ENCODE peak calls at places on chromosome 18, in seven cellular contexts. A is fibroblast of the aortic adventitia; C is IMR-90; T is CD8-positive, alpha-beta T cell; K is cardiac muscle cell; Q is natural killer cell; S is GM13977. V is an unnamed sample.

GRCh38 chr18:5424903-5425302 is 118.9 kb downstream of the EPB41L3 start:
- DNase-seq in A (peak), C (peak), T (no peak), K (peak), Q (no peak), S (peak), V (no peak)

GRCh38 chr18:44079602-44080001 is 601.1 kb upstream of the SETBP1 start:
- DNase-seq in A (peak), C (peak), T (no peak), K (no peak), Q (no peak), S (no peak), V (no peak)

GRCh38 chr18:50008306-50008705 is 186.6 kb downstream of the MYO5B start:
- DNase-seq in A (no peak), C (no peak), T (no peak), K (no peak), Q (no peak), S (no peak), V (no peak)

GRCh38 chr18:73235491-73235890 is 367.7 kb upstream of the NETO1 start:
- DNase-seq in A (peak), C (peak), T (no peak), K (peak), Q (no peak), S (peak), V (no peak)

GRCh38 chr18:74040459-74041332 is 106.9 kb downstream of the FBXO15 start:
- DNase-seq in A (no peak), C (peak), T (peak), K (peak), Q (no peak), S (peak), V (no peak)

GRCh38 chr18:33231474-33232317 is 208.8 kb downstream of the CCDC178 start:
- DNase-seq in A (peak), C (peak), T (no peak), K (peak), Q (no peak), S (peak), V (peak)

GRCh38 chr18:54112356-54112755 is 112.1 kb downstream of the MBD2 start:
- DNase-seq in A (peak), C (no peak), T (no peak), K (no peak), Q (no peak), S (no peak), V (no peak)

GRCh38 chr18:77906103-77906502 is 656.5 kb downstream of the GALR1 start:
- DNase-seq in A (no peak), C (no peak), T (no peak), K (no peak), Q (no peak), S (no peak), V (no peak)

GRCh38 chr18:58256316-58257080 is 212.5 kb downstream of the NEDD4L start:
- DNase-seq in A (no peak), C (no peak), T (no peak), K (no peak), Q (no peak), S (no peak), V (no peak)

GRCh38 chr18:72283148-72283925 is 260.8 kb downstream of the CBLN2 start:
- DNase-seq in A (no peak), C (no peak), T (no peak), K (no peak), Q (no peak), S (no peak), V (no peak)

GRCh38 chr18:39297225-39297624 is 1731.6 kb upstream of the CELF4 start:
- DNase-seq in A (no peak), C (no peak), T (no peak), K (no peak), Q (no peak), S (no peak), V (no peak)

GRCh38 chr18:34342960-34343359 is 118.2 kb upstream of the NOL4 start:
- DNase-seq in A (peak), C (peak), T (no peak), K (no peak), Q (no peak), S (no peak), V (no peak)

GRCh38 chr18:44229693-44230108 is 451.0 kb upstream of the SETBP1 start:
- DNase-seq in A (peak), C (peak), T (no peak), K (peak), Q (no peak), S (no peak), V (no peak)

GRCh38 chr18:8431036-8431435 is 178.2 kb upstream of the RAB12 start:
- DNase-seq in A (no peak), C (no peak), T (no peak), K (no peak), Q (no peak), S (no peak), V (no peak)

GRCh38 chr18:37721544-37722302 is 156.1 kb upstream of the CELF4 start:
- DNase-seq in A (no peak), C (no peak), T (no peak), K (no peak), Q (no peak), S (no peak), V (no peak)

GRCh38 chr18:32200766-32201165 is 10.9 kb downstream of the MEP1B start:
- DNase-seq in A (no peak), C (no peak), T (no peak), K (no peak), Q (no peak), S (no peak), V (no peak)

GRCh38 chr18:60987963-60988362 is 345.3 kb upstream of the CDH20 start:
- DNase-seq in A (peak), C (peak), T (no peak), K (no peak), Q (no peak), S (no peak), V (no peak)

GRCh38 chr18:75221397-75221796 is 10.8 kb downstream of the TSHZ1 start:
- DNase-seq in A (no peak), C (peak), T (no peak), K (no peak), Q (no peak), S (no peak), V (no peak)

GRCh38 chr18:43533371-43533770 is 256.1 kb upstream of the SYT4 start:
- DNase-seq in A (no peak), C (no peak), T (no peak), K (no peak), Q (no peak), S (no peak), V (no peak)

GRCh38 chr18:75405341-75405740 is 22.2 kb downstream of the SMIM21 start:
- DNase-seq in A (peak), C (peak), T (no peak), K (no peak), Q (no peak), S (no peak), V (no peak)

GRCh38 chr18:7725473-7725872 is 158.4 kb downstream of the PTPRM start:
- DNase-seq in A (no peak), C (no peak), T (no peak), K (no peak), Q (no peak), S (no peak), V (no peak)

DNA sequence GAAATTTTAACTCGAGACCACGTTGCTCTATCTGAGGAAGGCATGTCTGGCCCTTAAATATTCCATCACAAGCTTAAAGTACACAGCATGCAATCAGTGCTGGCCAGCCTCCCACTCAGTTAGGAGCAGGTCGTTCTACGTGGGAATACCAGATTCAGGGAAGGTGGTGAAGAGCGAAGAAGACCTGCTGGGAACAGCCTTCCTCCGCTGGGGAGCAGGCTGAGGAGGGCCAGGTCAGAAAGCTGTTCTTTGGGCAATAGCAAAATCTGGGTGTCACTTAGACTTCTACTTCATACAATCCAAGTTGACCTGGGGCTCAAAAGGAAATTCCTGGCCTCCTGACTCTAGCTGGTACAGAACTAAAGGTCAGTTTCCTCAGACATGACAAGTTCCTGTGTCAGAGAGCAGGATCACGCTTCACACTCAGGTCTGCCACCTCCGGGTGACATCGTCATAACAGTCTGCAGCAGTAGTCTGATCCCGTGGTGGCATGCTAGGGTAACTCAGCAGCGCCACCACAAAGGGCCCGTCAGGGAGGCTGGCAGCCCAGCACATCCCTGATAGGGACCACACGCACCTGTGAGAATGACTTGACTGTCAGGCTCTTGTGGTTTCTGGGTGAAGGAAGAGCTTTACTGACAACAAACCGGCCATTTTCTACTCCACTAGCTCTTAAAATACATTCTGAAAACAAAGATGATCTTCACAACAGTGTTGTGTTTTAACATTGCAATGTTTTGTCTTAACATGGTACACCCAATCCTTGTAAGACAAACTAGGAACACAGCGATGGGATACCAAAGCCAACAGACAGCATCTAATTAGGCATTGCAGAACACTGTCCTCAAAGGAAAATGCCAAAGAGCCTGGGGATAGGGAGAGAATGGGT is 35.2 kb upstream of the NAPG start:
- DNase-seq in A (no peak), C (no peak), T (peak), K (peak), Q (no peak), S (peak), V (no peak)
- TF ChIP-seq CTCF in A (no peak), C (no peak), T (peak), K (no peak), Q (no peak), S (peak), V (no peak)

GRCh38 chr18:66280470-66280869 is 323.4 kb downstream of the CDH19 start:
- DNase-seq in A (no peak), C (no peak), T (no peak), K (no peak), Q (no peak), S (no peak), V (no peak)
- TF ChIP-seq CTCF in A (no peak), C (no peak), T (no peak), K (no peak), Q (no peak), S (no peak), V (no peak)

DNA sequence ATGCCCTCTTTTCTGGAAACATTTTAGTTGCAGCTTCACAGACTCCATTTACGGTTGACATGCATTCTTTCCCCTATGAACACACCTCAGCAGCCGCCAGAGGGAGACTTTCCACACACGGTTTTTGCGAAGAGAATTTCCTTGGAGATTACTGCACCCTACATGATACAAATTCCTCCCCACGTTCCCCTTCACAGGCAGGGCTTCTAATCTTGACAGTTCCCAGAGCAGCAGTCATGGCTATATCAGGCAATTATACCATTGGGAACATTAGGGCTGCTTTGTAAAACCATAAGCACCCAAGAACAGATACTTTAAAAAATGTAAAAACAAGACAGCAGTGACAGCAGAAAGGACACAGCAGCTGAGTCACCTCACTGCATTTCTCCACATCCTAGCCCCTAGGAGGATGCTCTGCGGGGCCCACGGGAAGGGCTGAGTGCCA is 253.8 kb downstream of the TGIF1 start:
- DNase-seq in A (peak), C (peak), T (no peak), K (peak), Q (no peak), S (peak), V (no peak)
- TF ChIP-seq CTCF in A (peak), C (peak), T (no peak), K (peak), Q (no peak), S (peak), V (peak)

GRCh38 chr18:23950644-23951043 is 63.9 kb upstream of the TTC39C start:
- DNase-seq in A (no peak), C (no peak), T (no peak), K (no peak), Q (no peak), S (no peak), V (no peak)

GRCh38 chr18:23958036-23958435 is 56.5 kb upstream of the TTC39C start:
- DNase-seq in A (peak), C (no peak), T (no peak), K (no peak), Q (no peak), S (no peak), V (no peak)

GRCh38 chr18:23953984-23954383 is 60.6 kb upstream of the TTC39C start:
- DNase-seq in A (no peak), C (no peak), T (no peak), K (no peak), Q (no peak), S (no peak), V (no peak)

GRCh38 chr18:23951206-23951605 is 63.3 kb upstream of the TTC39C start:
- DNase-seq in A (no peak), C (no peak), T (no peak), K (no peak), Q (no peak), S (no peak), V (no peak)

GRCh38 chr18:23956483-23956882 is 58.1 kb upstream of the TTC39C start:
- DNase-seq in A (no peak), C (no peak), T (no peak), K (no peak), Q (no peak), S (no peak), V (no peak)
- TF ChIP-seq CTCF in A (no peak), C (no peak), T (no peak), K (no peak), Q (no peak), S (no peak), V (no peak)

GRCh38 chr18:41942254-41942653 is 12.8 kb upstream of the PIK3C3 start:
- DNase-seq in A (no peak), C (no peak), T (no peak), K (no peak), Q (no peak), S (no peak), V (no peak)
- TF ChIP-seq CTCF in A (no peak), C (no peak), T (no peak), K (no peak), Q (no peak), S (no peak), V (no peak)